ENCODE peak calls at places on chromosomes 5 and 9, in six cellular contexts. One of them, this sample, is unnamed.
A peak's percentile ranks its signal among the peaks of the same experiment; 100 is the strongest.

GRCh38 chr5:159100022-159100927 is 559 bp upstream of the EBF1 start:
- DNase-seq in iPS DF 6.9: no peak
- DNase-seq in astrocyte of the spinal cord: peak; percentile 96
- DNase-seq in osteocyte: peak; percentile 98
- DNase-seq in T1000: peak; percentile 79
- DNase-seq in activated gamma-delta T cell treated with anti-CD3 and anti-CD28 coated beads, Interleukin-2, amount 50 U/mL, for 16 hours: peak; percentile 66
- DNase-seq in this sample: peak; percentile 85

GRCh38 chr9:115808695-115809094 is 344.9 kb upstream of the PAPPA start:
- DNase-seq in astrocyte of the spinal cord: peak; percentile 31
- DNase-seq in iPS DF 6.9: no peak
- DNase-seq in activated gamma-delta T cell treated with anti-CD3 and anti-CD28 coated beads, Interleukin-2, amount 50 U/mL, for 16 hours: no peak
- DNase-seq in T1000: no peak
- DNase-seq in osteocyte: no peak
- DNase-seq in this sample: peak; percentile 17

GRCh38 chr9:272251-273213 is 57.9 kb downstream of the DOCK8 start:
- DNase-seq in iPS DF 6.9: no peak
- DNase-seq in activated gamma-delta T cell treated with anti-CD3 and anti-CD28 coated beads, Interleukin-2, amount 50 U/mL, for 16 hours: peak; percentile 59
- DNase-seq in T1000: no peak
- DNase-seq in astrocyte of the spinal cord: no peak
- DNase-seq in osteocyte: no peak
- DNase-seq in this sample: no peak

GRCh38 chr5:66582499-66582898 is 13.7 kb upstream of the MAST4 start:
- DNase-seq in activated gamma-delta T cell treated with anti-CD3 and anti-CD28 coated beads, Interleukin-2, amount 50 U/mL, for 16 hours: no peak
- DNase-seq in osteocyte: no peak
- DNase-seq in iPS DF 6.9: no peak
- DNase-seq in T1000: no peak
- DNase-seq in astrocyte of the spinal cord: no peak
- DNase-seq in this sample: no peak

GRCh38 chr5:57696906-57697590 is 214.4 kb upstream of the ACTBL2 start:
- DNase-seq in iPS DF 6.9: no peak
- DNase-seq in activated gamma-delta T cell treated with anti-CD3 and anti-CD28 coated beads, Interleukin-2, amount 50 U/mL, for 16 hours: no peak
- DNase-seq in osteocyte: no peak
- DNase-seq in T1000: no peak
- DNase-seq in astrocyte of the spinal cord: no peak
- DNase-seq in this sample: no peak

GRCh38 chr5:177545487-177546261 is 8.7 kb downstream of the FAM193B start:
- DNase-seq in astrocyte of the spinal cord: no peak
- DNase-seq in iPS DF 6.9: no peak
- DNase-seq in T1000: no peak
- DNase-seq in activated gamma-delta T cell treated with anti-CD3 and anti-CD28 coated beads, Interleukin-2, amount 50 U/mL, for 16 hours: no peak
- DNase-seq in osteocyte: no peak
- DNase-seq in this sample: peak; percentile 95

GRCh38 chr9:120873512-120873911 is 3.5 kb downstream of the PHF19 start:
- DNase-seq in T1000: no peak
- DNase-seq in osteocyte: no peak
- DNase-seq in activated gamma-delta T cell treated with anti-CD3 and anti-CD28 coated beads, Interleukin-2, amount 50 U/mL, for 16 hours: no peak
- DNase-seq in iPS DF 6.9: peak; percentile 88
- DNase-seq in astrocyte of the spinal cord: no peak
- DNase-seq in this sample: no peak

GRCh38 chr9:35771943-35772342 is 17.9 kb upstream of the MSMP start:
- DNase-seq in astrocyte of the spinal cord: no peak
- DNase-seq in activated gamma-delta T cell treated with anti-CD3 and anti-CD28 coated beads, Interleukin-2, amount 50 U/mL, for 16 hours: no peak
- DNase-seq in osteocyte: no peak
- DNase-seq in T1000: no peak
- DNase-seq in iPS DF 6.9: no peak
- DNase-seq in this sample: no peak

GRCh38 chr9:14238044-14238443 is 75.9 kb downstream of the NFIB start:
- DNase-seq in iPS DF 6.9: no peak
- DNase-seq in activated gamma-delta T cell treated with anti-CD3 and anti-CD28 coated beads, Interleukin-2, amount 50 U/mL, for 16 hours: no peak
- DNase-seq in astrocyte of the spinal cord: no peak
- DNase-seq in osteocyte: no peak
- DNase-seq in T1000: no peak
- DNase-seq in this sample: no peak

GRCh38 chr5:88826959-88827585 is 55.9 kb downstream of the MEF2C start:
- DNase-seq in activated gamma-delta T cell treated with anti-CD3 and anti-CD28 coated beads, Interleukin-2, amount 50 U/mL, for 16 hours: no peak
- DNase-seq in astrocyte of the spinal cord: peak; percentile 65
- DNase-seq in T1000: no peak
- DNase-seq in osteocyte: no peak
- DNase-seq in iPS DF 6.9: no peak
- DNase-seq in this sample: peak; percentile 58

GRCh38 chr5:97550164-97550563 is 367.1 kb upstream of the RIOK2 start:
- DNase-seq in T1000: no peak
- DNase-seq in osteocyte: no peak
- DNase-seq in astrocyte of the spinal cord: peak; percentile 35
- DNase-seq in activated gamma-delta T cell treated with anti-CD3 and anti-CD28 coated beads, Interleukin-2, amount 50 U/mL, for 16 hours: no peak
- DNase-seq in iPS DF 6.9: no peak
- DNase-seq in this sample: no peak